ENCODE peak calls at places on chromosomes 5 and 9, in ten cellular contexts. I is left ventricle myocardium inferior; R is left lung; Y is heart left ventricle; T is AG09309; Z is CD4-positive, alpha-beta T cell; L is endothelial cell of umbilical vein; H is right lobe of liver; S is GM12865; J is endothelial cell. N is an unnamed sample.

GRCh38 chr9:7439355-7439978 is 360.1 kb downstream of the DMAC1 start:
- DNase-seq in L (no peak), Y (no peak), R (no peak), H (no peak), J (no peak), I (no peak), Z (no peak), S (no peak), T (no peak), N (no peak)

GRCh38 chr5:15704397-15704947 is 204.5 kb downstream of the FBXL7 start:
- DNase-seq in L (no peak), I (no peak), R (no peak), Y (no peak), S (no peak), J (no peak), T (peak; percentile 28), Z (no peak), H (no peak), N (no peak)

GRCh38 chr5:159801303-159801702 is 115.0 kb upstream of the ADRA1B start:
- DNase-seq in H (no peak), J (no peak), Y (no peak), I (no peak), L (no peak), Z (no peak), R (no peak), T (no peak), S (no peak), N (no peak)

GRCh38 chr5:154701181-154701580 is 54.0 kb upstream of the LARP1 start:
- DNase-seq in J (no peak), Z (no peak), H (no peak), I (no peak), Y (no peak), R (no peak), S (no peak), T (no peak), L (no peak), N (no peak)

GRCh38 chr5:172451771-172452197 is 2.5 kb downstream of the SH3PXD2B start:
- DNase-seq in S (no peak), T (peak; percentile 46), L (peak; percentile 78), Y (no peak), Z (no peak), R (no peak), I (no peak), H (no peak), J (no peak), N (no peak)

GRCh38 chr5:144972317-144972716 is 801.6 kb downstream of the KCTD16 start:
- DNase-seq in I (no peak), Z (no peak), L (no peak), H (no peak), T (no peak), J (no peak), Y (no peak), R (no peak), S (no peak), N (no peak)

GRCh38 chr5:114018178-114018577 is 343.7 kb upstream of the KCNN2 start:
- DNase-seq in I (no peak), R (no peak), J (no peak), H (no peak), Z (no peak), T (no peak), S (no peak), Y (no peak), L (no peak), N (no peak)

GRCh38 chr9:73685786-73686185 is 534.1 kb downstream of the ANXA1 start:
- DNase-seq in H (no peak), S (no peak), Y (no peak), Z (no peak), J (no peak), I (no peak), L (no peak), T (no peak), R (no peak), N (no peak)

GRCh38 chr9:120362446-120362845 is 217.5 kb downstream of the CDK5RAP2 start:
- DNase-seq in T (no peak), Y (no peak), L (no peak), I (no peak), H (no peak), J (no peak), R (no peak), S (no peak), Z (no peak), N (no peak)

GRCh38 chr9:120360046-120360445 is 219.9 kb downstream of the CDK5RAP2 start:
- DNase-seq in Z (no peak), L (no peak), I (no peak), T (no peak), S (no peak), H (no peak), J (no peak), R (no peak), Y (no peak), N (no peak)

GRCh38 chr9:120361531-120361930 is 218.4 kb downstream of the CDK5RAP2 start:
- DNase-seq in Z (no peak), T (no peak), R (no peak), S (no peak), H (no peak), J (no peak), I (no peak), L (no peak), Y (no peak), N (no peak)

GRCh38 chr9:120363697-120364096 is 216.3 kb downstream of the CDK5RAP2 start:
- DNase-seq in S (no peak), J (no peak), Z (no peak), H (no peak), T (no peak), R (no peak), I (no peak), Y (no peak), L (no peak), N (no peak)

GRCh38 chr9:120358877-120359276 is 221.1 kb downstream of the CDK5RAP2 start:
- DNase-seq in I (no peak), S (no peak), H (no peak), J (no peak), T (no peak), Y (no peak), R (no peak), Z (no peak), L (no peak), N (no peak)
- TF ChIP-seq CTCF in I (no peak), S (no peak), H (no peak), J (no peak), T (no peak), Y (no peak), R (no peak), Z (no peak), L (no peak), N (no peak)

GRCh38 chr9:80147866-80148265 is 576.1 kb downstream of the TLE4 start:
- DNase-seq in L (no peak), Z (no peak), S (no peak), H (no peak), Y (no peak), I (no peak), R (no peak), T (no peak), J (no peak), N (no peak)

GRCh38 chr9:80144856-80145255 is 573.1 kb downstream of the TLE4 start:
- DNase-seq in L (no peak), Z (no peak), J (no peak), I (no peak), Y (no peak), R (no peak), T (no peak), S (no peak), H (no peak), N (no peak)

GRCh38 chr9:80143899-80144298 is 572.1 kb downstream of the TLE4 start:
- DNase-seq in S (no peak), H (no peak), Y (no peak), R (no peak), T (no peak), I (no peak), Z (no peak), L (no peak), J (no peak), N (no peak)

DNA sequence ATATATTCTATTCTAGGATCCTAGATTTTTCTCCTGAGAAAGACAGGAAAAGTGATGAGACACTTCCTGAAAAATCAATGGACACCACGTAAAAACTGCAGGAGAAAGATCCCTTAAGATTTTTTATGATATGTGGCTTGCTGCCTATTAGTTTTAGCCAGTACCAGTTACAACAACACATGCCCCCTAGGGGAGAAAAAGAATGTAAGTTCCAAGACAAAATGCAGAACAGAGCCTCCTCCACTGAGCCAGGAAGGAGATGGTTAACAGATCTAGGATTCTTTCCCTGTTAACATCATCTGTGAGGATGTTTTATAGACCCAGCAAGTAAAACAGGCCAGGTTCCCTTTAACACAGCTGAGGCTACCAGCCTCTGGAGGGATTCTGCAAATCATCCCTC is 574.7 kb downstream of the TLE4 start:
- DNase-seq in S (peak; percentile 9), J (no peak), Y (no peak), T (no peak), H (no peak), L (no peak), R (no peak), Z (no peak), I (no peak), N (no peak)
- TF ChIP-seq CTCF in S (peak; percentile 16), J (no peak), Y (no peak), T (peak; percentile 41), H (no peak), L (no peak), R (no peak), Z (no peak), I (peak; percentile 25), N (no peak)

GRCh38 chr5:178418471-178419010 is 171.7 kb downstream of the COL23A1 start:
- DNase-seq in Y (no peak), L (no peak), J (no peak), Z (no peak), R (no peak), S (no peak), T (no peak), I (no peak), H (no peak), N (no peak)
- TF ChIP-seq CTCF in Y (no peak), L (no peak), J (no peak), Z (no peak), R (no peak), S (no peak), T (no peak), I (no peak), H (no peak), N (no peak)

GRCh38 chr9:133321411-133321935 is 14.5 kb downstream of the SURF6 start:
- DNase-seq in J (no peak), Z (no peak), R (peak; percentile 47), Y (no peak), T (no peak), H (no peak), L (no peak), I (no peak), S (no peak), N (no peak)

GRCh38 chr9:133323211-133323610 is 12.8 kb downstream of the SURF6 start:
- DNase-seq in L (no peak), Y (no peak), S (no peak), T (no peak), H (no peak), R (peak; percentile 29), Z (no peak), I (no peak), J (no peak), N (no peak)

GRCh38 chr9:133323991-133324703 is 11.8 kb downstream of the SURF6 start:
- DNase-seq in Z (no peak), Y (no peak), L (no peak), S (no peak), I (no peak), H (no peak), R (peak; percentile 45), T (no peak), J (no peak), N (no peak)

GRCh38 chr9:133322701-133323100 is 13.3 kb downstream of the SURF6 start:
- DNase-seq in Y (no peak), S (no peak), Z (no peak), R (peak; percentile 28), H (no peak), L (no peak), J (no peak), T (no peak), I (no peak), N (no peak)

DNA sequence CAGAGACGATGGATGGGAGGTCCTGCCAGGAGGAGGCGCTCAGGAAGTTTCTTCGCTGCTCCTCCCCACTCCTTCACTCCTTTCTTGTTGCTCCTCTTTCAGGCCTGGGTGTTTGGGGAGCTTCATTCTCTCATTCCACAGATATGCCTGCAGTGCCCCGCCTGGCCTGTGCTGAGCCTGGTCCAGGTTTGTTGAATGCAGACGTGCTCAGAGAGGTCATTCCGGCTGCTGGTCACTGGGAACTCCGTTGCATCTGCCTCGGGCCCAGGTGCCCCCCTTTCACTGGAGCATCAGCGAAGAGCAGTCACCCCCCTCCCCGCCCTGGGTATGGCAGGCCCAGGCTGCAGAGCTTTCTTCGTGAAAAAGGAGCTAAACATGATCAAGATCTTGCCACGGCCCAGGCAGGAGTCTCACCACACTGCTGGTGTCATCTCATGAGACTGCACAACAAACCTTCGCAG is 15.5 kb downstream of the SURF6 start:
- DNase-seq in R (peak; percentile 44), L (no peak), T (no peak), J (no peak), I (no peak), H (no peak), Y (no peak), Z (no peak), S (no peak), N (no peak)
- TF ChIP-seq CTCF in R (no peak), L (no peak), T (no peak), J (no peak), I (no peak), H (no peak), Y (no peak), Z (no peak), S (no peak), N (no peak)

N was measured in GM13976.